ENCODE peak calls at places on chromosome 4, in nine cellular contexts. D is epithelial cell of prostate; I is stimulated activated CD8-positive, alpha-beta memory T cell treated with anti-CD3 and anti-CD28 coated beads, Interleukin-4, amount 100 ng/mL, for 4 hours; O is SK-MEL-5; M is heart right ventricle; V is EH; H is activated CD8-positive, alpha-beta T cell treated with anti-CD3 and anti-CD28 coated beads, Interleukin-2, amount 10 ng/mL, durations not matched to agents 7 days and 5 days; T is NCI-H510A treated with DMSO at 0.1 percent for 48 hours; R is activated gamma-delta T cell. G is an unnamed sample.

GRCh38 chr4:78496021-78496643 is 55.4 kb upstream of the ANXA3 start:
- DNase-seq in D (no peak), I (no peak), O (no peak), M (no peak), V (no peak), H (no peak), T (no peak), R (no peak), G (peak)

GRCh38 chr4:184826315-184827266 is 823 bp upstream of the ACSL1 start:
- DNase-seq in D (no peak), I (peak), O (no peak), M (peak), V (no peak), H (peak), T (peak), R (peak), G (peak)

GRCh38 chr4:3823496-3824341 is 57.5 kb downstream of the ADRA2C start:
- DNase-seq in D (no peak), I (no peak), O (no peak), M (no peak), V (no peak), H (no peak), T (no peak), R (no peak), G (no peak)

GRCh38 chr4:138863160-138863559 is 152.4 kb upstream of the NOCT start:
- DNase-seq in D (no peak), I (no peak), O (no peak), M (no peak), V (no peak), H (no peak), T (no peak), R (no peak), G (no peak)

GRCh38 chr4:10023806-10024205 is 2.5 kb upstream of the SLC2A9 start:
- DNase-seq in D (no peak), I (no peak), O (no peak), M (no peak), V (peak), H (no peak), T (no peak), R (no peak), G (no peak)

GRCh38 chr4:176622251-176622968 is 170.3 kb downstream of the VEGFC start:
- DNase-seq in D (no peak), I (no peak), O (no peak), M (no peak), V (peak), H (no peak), T (no peak), R (no peak), G (peak)

GRCh38 chr4:89161841-89162240 is 50.5 kb downstream of the TIGD2 start:
- DNase-seq in D (no peak), I (no peak), O (no peak), M (no peak), V (peak), H (no peak), T (no peak), R (no peak), G (peak)

GRCh38 chr4:2281575-2282343 is 19.9 kb upstream of the MXD4 start:
- DNase-seq in D (no peak), I (peak), O (peak), M (peak), V (no peak), H (peak), T (peak), R (peak), G (no peak)

GRCh38 chr4:82948647-82949204 is 48.2 kb downstream of the THAP9 start:
- DNase-seq in D (no peak), I (no peak), O (no peak), M (no peak), V (peak), H (no peak), T (no peak), R (no peak), G (peak)

GRCh38 chr4:182904271-182904761 is 12.9 kb downstream of the DCTD start:
- DNase-seq in D (no peak), I (no peak), O (no peak), M (no peak), V (no peak), H (no peak), T (no peak), R (no peak), G (no peak)

GRCh38 chr4:3442959-3443749 is 1.4 kb downstream of the HGFAC start:
- DNase-seq in D (no peak), I (peak), O (peak), M (peak), V (peak), H (peak), T (peak), R (peak), G (no peak)

GRCh38 chr4:138088449-138089208 is 153.5 kb downstream of the SLC7A11 start:
- DNase-seq in D (no peak), I (no peak), O (no peak), M (no peak), V (no peak), H (no peak), T (no peak), R (no peak), G (no peak)

GRCh38 chr4:186587416-186588018 is 32.1 kb upstream of the MTNR1A start:
- DNase-seq in D (no peak), I (peak), O (peak), M (peak), V (peak), H (peak), T (peak), R (no peak), G (peak)

GRCh38 chr4:113447695-113448265 is 313.8 kb downstream of the CAMK2D start:
- DNase-seq in D (no peak), I (no peak), O (no peak), M (no peak), V (no peak), H (no peak), T (no peak), R (no peak), G (no peak)

GRCh38 chr4:183830438-183830985 is 74.6 kb upstream of the STOX2 start:
- DNase-seq in D (peak), I (no peak), O (peak), M (no peak), V (no peak), H (no peak), T (no peak), R (no peak), G (no peak)

GRCh38 chr4:182449186-182449880 is 206.1 kb downstream of the TENM3 start:
- DNase-seq in D (no peak), I (no peak), O (peak), M (no peak), V (no peak), H (no peak), T (peak), R (no peak), G (peak)

GRCh38 chr4:173330590-173330989 is 3.6 kb downstream of the HMGB2 start:
- DNase-seq in D (no peak), I (no peak), O (no peak), M (no peak), V (no peak), H (no peak), T (no peak), R (no peak), G (no peak)

GRCh38 chr4:15327311-15328298 is 100.2 kb upstream of the C1QTNF7 start:
- DNase-seq in D (no peak), I (no peak), O (no peak), M (no peak), V (peak), H (no peak), T (no peak), R (no peak), G (no peak)

GRCh38 chr4:107908377-107908776 is 23.0 kb upstream of the CYP2U1 start:
- DNase-seq in D (no peak), I (no peak), O (no peak), M (no peak), V (no peak), H (no peak), T (no peak), R (no peak), G (no peak)

GRCh38 chr4:100823066-100823992 is 305.5 kb upstream of the EMCN start:
- DNase-seq in D (peak), I (no peak), O (peak), M (no peak), V (peak), H (no peak), T (peak), R (no peak), G (peak)

GRCh38 chr4:137674066-137674465 is 141.8 kb upstream of the PCDH18 start:
- DNase-seq in D (peak), I (no peak), O (no peak), M (no peak), V (peak), H (no peak), T (no peak), R (no peak), G (peak)

GRCh38 chr4:1927675-1928074 is 56.5 kb downstream of the NSD2 start:
- DNase-seq in D (no peak), I (no peak), O (no peak), M (no peak), V (peak), H (no peak), T (no peak), R (no peak), G (peak)